ENCODE peak calls at places on chromosomes 16 and 17, in nine cellular contexts. I is neuronal stem cell; X is epithelial cell of esophagus; S is activated naive CD8-positive, alpha-beta T cell treated with anti-CD3 and anti-CD28 coated beads, Interleukin-2, amount 50 U/mL, for 24 hours; V is EL; P is upper lobe of right lung; Z is AG09309; Q is NAMALWA; F is natural killer cell. D is an unnamed sample.

GRCh38 chr16:8888951-8889892 is 7.1 kb downstream of the LITAFD start:
- DNase-seq in I (no peak), Q (no peak), V (no peak), F (no peak), P (peak), X (no peak), S (no peak), Z (no peak), D (peak)

GRCh38 chr16:14150796-14151195 is 79.7 kb downstream of the MRTFB start:
- DNase-seq in S (no peak), X (no peak), I (no peak), Z (no peak), V (no peak), Q (no peak), F (no peak), P (no peak), D (no peak)

GRCh38 chr17:77433385-77434135 is 292.8 kb downstream of the SEC14L1 start:
- DNase-seq in Q (no peak), F (no peak), X (no peak), S (peak), V (peak), P (no peak), I (no peak), Z (no peak), D (no peak)

GRCh38 chr17:42405076-42405475 is 16.8 kb upstream of the STAT3 start:
- DNase-seq in P (no peak), Z (no peak), S (no peak), X (no peak), Q (no peak), I (no peak), V (no peak), F (no peak), D (no peak)

GRCh38 chr16:54346046-54346445 is 59.5 kb upstream of the IRX3 start:
- DNase-seq in Z (peak), V (no peak), P (no peak), I (no peak), X (peak), Q (no peak), F (no peak), S (no peak), D (no peak)

GRCh38 chr17:9291912-9292562 is 270.7 kb downstream of the NTN1 start:
- DNase-seq in F (no peak), I (no peak), Q (peak), X (peak), P (no peak), S (peak), V (peak), Z (no peak), D (peak)

GRCh38 chr17:72822358-72823023 is 270.0 kb downstream of the SLC39A11 start:
- DNase-seq in F (no peak), Q (no peak), V (no peak), X (no peak), S (no peak), Z (no peak), P (no peak), I (no peak), D (peak)

GRCh38 chr17:77834170-77835115 is 124.1 kb upstream of the TNRC6C start:
- DNase-seq in Z (peak), X (peak), I (no peak), F (peak), P (peak), Q (no peak), S (peak), V (peak), D (peak)

GRCh38 chr16:2530629-2531318 is 434 bp downstream of the CEMP1 start:
- DNase-seq in V (no peak), Z (no peak), S (no peak), I (no peak), P (peak), Q (no peak), X (no peak), F (no peak), D (no peak)

GRCh38 chr17:4514206-4514605 is 15.5 kb downstream of the SPNS2 start:
- DNase-seq in F (no peak), I (no peak), X (peak), S (no peak), P (peak), V (no peak), Q (no peak), Z (no peak), D (peak)

GRCh38 chr17:67629963-67630320 is 87.8 kb upstream of the NOL11 start:
- DNase-seq in I (no peak), F (no peak), P (no peak), S (no peak), Z (peak), V (peak), X (peak), Q (peak), D (no peak)

GRCh38 chr16:2468142-2468724 is 2.9 kb upstream of the NTN3 start:
- DNase-seq in X (peak), S (peak), I (no peak), P (no peak), V (peak), F (no peak), Z (no peak), Q (peak), D (peak)

GRCh38 chr17:41615454-41615853 is 2.9 kb upstream of the KRT16 start:
- DNase-seq in X (peak), V (no peak), Z (no peak), S (no peak), P (peak), I (no peak), F (no peak), Q (no peak), D (peak)

GRCh38 chr16:35841632-35842031 is 2382.2 kb downstream of the TP53TG3F start:
- DNase-seq in Q (no peak), S (no peak), F (no peak), X (no peak), V (no peak), I (no peak), P (no peak), Z (no peak), D (no peak)

GRCh38 chr16:67393111-67393789 is at the start of gene TPPP3:
- DNase-seq in I (peak), F (peak), S (peak), P (peak), Z (no peak), Q (no peak), X (peak), V (peak), D (no peak)